ENCODE peak calls at places on chromosomes 12 and 14, in seven cellular contexts. C is GM23338; G is stimulated activated naive CD8-positive, alpha-beta T cell treated with anti-CD3 and anti-CD28 coated beads, Interleukin-15, Interleukin-2, amounts not matched to agents 100 U/mL and 50 U/mL, for 24 hours; T is Right ventricle myocardium inferior; Z is left ventricle myocardium superior; Q is RWPE2; M is activated CD8-positive, alpha-beta T cell treated with anti-CD3 and anti-CD28 coated beads, Interleukin-2, amount 10 ng/mL, durations not matched to agents 7 days and 5 days. S is an unnamed sample.

GRCh38 chr14:78606111-78606510 is 435.9 kb downstream of the NRXN3 start:
- ATAC-seq in C (no peak), G (peak; percentile 59), T (no peak), Z (no peak), Q (peak; percentile 79), M (no peak), S (no peak)

GRCh38 chr12:110010853-110011835 is 11.9 kb downstream of the ANKRD13A start:
- ATAC-seq in C (no peak), G (no peak), T (no peak), Z (no peak), Q (no peak), M (no peak), S (no peak)

GRCh38 chr12:128783129-128783574 is 40.6 kb downstream of the SLC15A4 start:
- ATAC-seq in C (no peak), G (peak; percentile 83), T (no peak), Z (no peak), Q (no peak), M (peak; percentile 81), S (no peak)

GRCh38 chr12:100251917-100252316 is 15.0 kb downstream of the DEPDC4 start:
- ATAC-seq in C (no peak), G (no peak), T (no peak), Z (no peak), Q (no peak), M (no peak), S (no peak)

GRCh38 chr12:110913119-110914056 is 7.0 kb downstream of the MYL2 start:
- ATAC-seq in C (no peak), G (peak; percentile 65), T (no peak), Z (no peak), Q (no peak), M (no peak), S (no peak)

GRCh38 chr12:120842595-120842994 is 61.6 kb downstream of the SPPL3 start:
- ATAC-seq in C (no peak), G (no peak), T (no peak), Z (no peak), Q (no peak), M (no peak), S (no peak)

GRCh38 chr12:131005161-131006035 is 51.7 kb downstream of the ADGRD1 start:
- ATAC-seq in C (no peak), G (no peak), T (no peak), Z (no peak), Q (peak; percentile 29), M (no peak), S (no peak)

GRCh38 chr12:95642583-95642982 is 91.3 kb upstream of the USP44 start:
- ATAC-seq in C (no peak), G (no peak), T (no peak), Z (no peak), Q (no peak), M (no peak), S (no peak)

GRCh38 chr14:92494512-92494911 is 19.1 kb upstream of the RIN3 start:
- ATAC-seq in C (no peak), G (no peak), T (no peak), Z (no peak), Q (no peak), M (no peak), S (no peak)

GRCh38 chr12:19402743-19403400 is 36.4 kb upstream of the AEBP2 start:
- ATAC-seq in C (peak; percentile 74), G (no peak), T (peak; percentile 61), Z (peak; percentile 72), Q (no peak), M (no peak), S (peak; percentile 28)

GRCh38 chr12:49489154-49489553 is 49.7 kb upstream of the KCNH3 start:
- ATAC-seq in C (no peak), G (no peak), T (no peak), Z (no peak), Q (no peak), M (no peak), S (no peak)

GRCh38 chr12:94721173-94721572 is 70.8 kb upstream of the TMCC3 start:
- ATAC-seq in C (no peak), G (no peak), T (no peak), Z (no peak), Q (no peak), M (no peak), S (no peak)